ENCODE peak calls at places on chromosome 17, in four cellular contexts. K, R, E and Z are unnamed samples.

GRCh38 chr17:78113804-78114785 is 14.5 kb downstream of the TMC6 start:
- DNase-seq in R (no peak), E (peak), K (no peak), Z (peak)

GRCh38 chr17:4673986-4674770 is 29.8 kb downstream of the PELP1 start:
- DNase-seq in R (no peak), E (no peak), K (no peak), Z (no peak)

GRCh38 chr17:45640141-45640850 is 143.8 kb upstream of the CRHR1 start:
- DNase-seq in E (peak), K (no peak), R (no peak), Z (peak)

GRCh38 chr17:49976163-49976827 is 7.3 kb downstream of the DLX4 start:
- DNase-seq in K (no peak), E (no peak), R (no peak), Z (no peak)

GRCh38 chr17:31997005-31997404 is 10.2 kb upstream of the LRRC37B start:
- DNase-seq in E (no peak), R (no peak), K (no peak), Z (no peak)

GRCh38 chr17:17070931-17071330 is 28.7 kb downstream of the MPRIP start:
- DNase-seq in E (no peak), K (no peak), R (no peak), Z (no peak)

GRCh38 chr17:81371910-81372760 is 23.1 kb upstream of the BAHCC1 start:
- DNase-seq in E (no peak), K (no peak), R (no peak), Z (peak)

GRCh38 chr17:69050999-69051775 is 9.5 kb downstream of the ABCA9 start:
- DNase-seq in K (no peak), R (no peak), E (no peak), Z (no peak)

GRCh38 chr17:61380217-61380835 is 19.3 kb upstream of the TBX2 start:
- DNase-seq in K (no peak), R (no peak), E (no peak), Z (no peak)

GRCh38 chr17:57603541-57603940 is 141.6 kb downstream of the CCDC182 start:
- DNase-seq in R (no peak), K (no peak), E (no peak), Z (no peak)

GRCh38 chr17:63775420-63775819 is 1.4 kb downstream of the DDX42 start:
- DNase-seq in K (no peak), E (no peak), R (no peak), Z (no peak)

GRCh38 chr17:17156107-17156506 is 50.0 kb downstream of the PLD6 start:
- DNase-seq in R (no peak), K (no peak), E (no peak), Z (peak)

GRCh38 chr17:67390646-67391480 is 13.8 kb downstream of the PITPNC1 start:
- DNase-seq in E (peak), K (no peak), R (peak), Z (peak)

GRCh38 chr17:69466905-69467630 is 52.6 kb downstream of the MAP2K6 start:
- DNase-seq in E (no peak), K (no peak), R (no peak), Z (no peak)